ENCODE peak calls at places on chromosomes 6 and 20, in ten cellular contexts. One of them, this sample, is unnamed.
A peak's percentile ranks its signal among the peaks of the same experiment; 100 is the strongest.

GRCh38 chr6:152453421-152453820 is 183.7 kb downstream of the SYNE1 start:
- DNase-seq in psoas muscle: no peak
- DNase-seq in GM23248: no peak
- DNase-seq in SW 1271: no peak
- DNase-seq in H9: no peak
- DNase-seq in D341Med: no peak
- DNase-seq in NCI-H1092 treated with DMSO at 0.1 percent for 48 hours: no peak
- DNase-seq in mucosa of descending colon: no peak
- DNase-seq in NCI-H2029: no peak
- DNase-seq in adipocyte: no peak
- DNase-seq in this sample: no peak

GRCh38 chr20:18057106-18057993 is at the start of gene OVOL2:
- DNase-seq in psoas muscle: peak; percentile 16
- DNase-seq in GM23248: peak; percentile 12
- DNase-seq in SW 1271: no peak
- DNase-seq in H9: peak; percentile 88
- DNase-seq in D341Med: peak; percentile 56
- DNase-seq in NCI-H1092 treated with DMSO at 0.1 percent for 48 hours: peak; percentile 35
- DNase-seq in mucosa of descending colon: peak; percentile 92
- DNase-seq in NCI-H2029: peak; percentile 83
- DNase-seq in adipocyte: no peak
- DNase-seq in this sample: no peak

GRCh38 chr6:133298335-133298734 is 57.2 kb downstream of the EYA4 start:
- DNase-seq in psoas muscle: no peak
- DNase-seq in GM23248: no peak
- DNase-seq in SW 1271: no peak
- DNase-seq in H9: no peak
- DNase-seq in D341Med: no peak
- DNase-seq in NCI-H1092 treated with DMSO at 0.1 percent for 48 hours: no peak
- DNase-seq in mucosa of descending colon: no peak
- DNase-seq in NCI-H2029: no peak
- DNase-seq in adipocyte: no peak
- DNase-seq in this sample: no peak

GRCh38 chr20:45848969-45849582 is 8.1 kb downstream of the ACOT8 start:
- DNase-seq in psoas muscle: no peak
- DNase-seq in GM23248: no peak
- DNase-seq in SW 1271: no peak
- DNase-seq in H9: no peak
- DNase-seq in D341Med: no peak
- DNase-seq in NCI-H1092 treated with DMSO at 0.1 percent for 48 hours: no peak
- DNase-seq in mucosa of descending colon: no peak
- DNase-seq in NCI-H2029: no peak
- DNase-seq in adipocyte: no peak
- DNase-seq in this sample: no peak

GRCh38 chr6:158068156-158068892 is 86.7 kb downstream of the SYNJ2 start:
- DNase-seq in psoas muscle: no peak
- DNase-seq in GM23248: no peak
- DNase-seq in SW 1271: no peak
- DNase-seq in H9: no peak
- DNase-seq in D341Med: no peak
- DNase-seq in NCI-H1092 treated with DMSO at 0.1 percent for 48 hours: no peak
- DNase-seq in mucosa of descending colon: no peak
- DNase-seq in NCI-H2029: no peak
- DNase-seq in adipocyte: no peak
- DNase-seq in this sample: no peak

GRCh38 chr6:24898607-24899133 is 37.1 kb downstream of the RIPOR2 start:
- DNase-seq in psoas muscle: no peak
- DNase-seq in GM23248: no peak
- DNase-seq in SW 1271: no peak
- DNase-seq in H9: no peak
- DNase-seq in D341Med: no peak
- DNase-seq in NCI-H1092 treated with DMSO at 0.1 percent for 48 hours: no peak
- DNase-seq in mucosa of descending colon: no peak
- DNase-seq in NCI-H2029: no peak
- DNase-seq in adipocyte: no peak
- DNase-seq in this sample: no peak

GRCh38 chr6:143822584-143823024 is 20.5 kb upstream of the LTV1 start:
- DNase-seq in psoas muscle: no peak
- DNase-seq in GM23248: peak; percentile 37
- DNase-seq in SW 1271: no peak
- DNase-seq in H9: no peak
- DNase-seq in D341Med: no peak
- DNase-seq in NCI-H1092 treated with DMSO at 0.1 percent for 48 hours: no peak
- DNase-seq in mucosa of descending colon: no peak
- DNase-seq in NCI-H2029: no peak
- DNase-seq in adipocyte: peak; percentile 37
- DNase-seq in this sample: no peak

GRCh38 chr6:133646021-133646682 is 242.8 kb upstream of the TCF21 start:
- DNase-seq in psoas muscle: no peak
- DNase-seq in GM23248: peak; percentile 80
- DNase-seq in SW 1271: peak; percentile 0
- DNase-seq in H9: no peak
- DNase-seq in D341Med: no peak
- DNase-seq in NCI-H1092 treated with DMSO at 0.1 percent for 48 hours: no peak
- DNase-seq in mucosa of descending colon: no peak
- DNase-seq in NCI-H2029: no peak
- DNase-seq in adipocyte: peak; percentile 82
- DNase-seq in this sample: no peak

GRCh38 chr20:49585585-49586245 is 17.8 kb upstream of the PTGIS start:
- DNase-seq in psoas muscle: no peak
- DNase-seq in GM23248: peak; percentile 35
- DNase-seq in SW 1271: no peak
- DNase-seq in H9: no peak
- DNase-seq in D341Med: no peak
- DNase-seq in NCI-H1092 treated with DMSO at 0.1 percent for 48 hours: no peak
- DNase-seq in mucosa of descending colon: no peak
- DNase-seq in NCI-H2029: no peak
- DNase-seq in adipocyte: peak; percentile 54
- DNase-seq in this sample: no peak

GRCh38 chr6:26216886-26217713 is 129.9 kb downstream of the HFE start:
- DNase-seq in psoas muscle: peak; percentile 75
- DNase-seq in GM23248: peak; percentile 92
- DNase-seq in SW 1271: no peak
- DNase-seq in H9: peak; percentile 88
- DNase-seq in D341Med: peak; percentile 70
- DNase-seq in NCI-H1092 treated with DMSO at 0.1 percent for 48 hours: peak; percentile 89
- DNase-seq in mucosa of descending colon: peak; percentile 93
- DNase-seq in NCI-H2029: peak; percentile 97
- DNase-seq in adipocyte: peak; percentile 96
- DNase-seq in this sample: peak; percentile 88

GRCh38 chr6:132456700-132457143 is 55.4 kb upstream of the MOXD1 start:
- DNase-seq in psoas muscle: peak; percentile 21
- DNase-seq in GM23248: peak; percentile 73
- DNase-seq in SW 1271: no peak
- DNase-seq in H9: no peak
- DNase-seq in D341Med: no peak
- DNase-seq in NCI-H1092 treated with DMSO at 0.1 percent for 48 hours: no peak
- DNase-seq in mucosa of descending colon: peak; percentile 15
- DNase-seq in NCI-H2029: no peak
- DNase-seq in adipocyte: no peak
- DNase-seq in this sample: peak; percentile 66

GRCh38 chr6:110181131-110182027 is 1.2 kb downstream of the CDC40 start:
- DNase-seq in psoas muscle: no peak
- DNase-seq in GM23248: peak; percentile 58
- DNase-seq in SW 1271: no peak
- DNase-seq in H9: no peak
- DNase-seq in D341Med: no peak
- DNase-seq in NCI-H1092 treated with DMSO at 0.1 percent for 48 hours: no peak
- DNase-seq in mucosa of descending colon: no peak
- DNase-seq in NCI-H2029: no peak
- DNase-seq in adipocyte: peak; percentile 11
- DNase-seq in this sample: no peak

GRCh38 chr6:20978176-20978614 is 443.9 kb downstream of the CDKAL1 start:
- DNase-seq in psoas muscle: no peak
- DNase-seq in GM23248: peak; percentile 83
- DNase-seq in SW 1271: no peak
- DNase-seq in H9: no peak
- DNase-seq in D341Med: no peak
- DNase-seq in NCI-H1092 treated with DMSO at 0.1 percent for 48 hours: no peak
- DNase-seq in mucosa of descending colon: no peak
- DNase-seq in NCI-H2029: no peak
- DNase-seq in adipocyte: peak; percentile 65
- DNase-seq in this sample: no peak

GRCh38 chr6:36692220-36692619 is 5.4 kb upstream of the RAB44 start:
- DNase-seq in psoas muscle: no peak
- DNase-seq in GM23248: no peak
- DNase-seq in SW 1271: no peak
- DNase-seq in H9: no peak
- DNase-seq in D341Med: no peak
- DNase-seq in NCI-H1092 treated with DMSO at 0.1 percent for 48 hours: no peak
- DNase-seq in mucosa of descending colon: peak; percentile 69
- DNase-seq in NCI-H2029: no peak
- DNase-seq in adipocyte: no peak
- DNase-seq in this sample: no peak

GRCh38 chr20:60049601-60050000 is 91.4 kb downstream of the CDH26 start:
- DNase-seq in psoas muscle: no peak
- DNase-seq in GM23248: peak; percentile 17
- DNase-seq in SW 1271: no peak
- DNase-seq in H9: no peak
- DNase-seq in D341Med: no peak
- DNase-seq in NCI-H1092 treated with DMSO at 0.1 percent for 48 hours: no peak
- DNase-seq in mucosa of descending colon: no peak
- DNase-seq in NCI-H2029: no peak
- DNase-seq in adipocyte: no peak
- DNase-seq in this sample: no peak

GRCh38 chr6:31639449-31639861 is 13.0 kb downstream of the BAG6 start:
- DNase-seq in psoas muscle: no peak
- DNase-seq in GM23248: peak; percentile 82
- DNase-seq in SW 1271: no peak
- DNase-seq in H9: no peak
- DNase-seq in D341Med: no peak
- DNase-seq in NCI-H1092 treated with DMSO at 0.1 percent for 48 hours: no peak
- DNase-seq in mucosa of descending colon: no peak
- DNase-seq in NCI-H2029: no peak
- DNase-seq in adipocyte: peak; percentile 23
- DNase-seq in this sample: no peak

GRCh38 chr6:128246472-128246871 is 273.9 kb downstream of the PTPRK start:
- DNase-seq in psoas muscle: no peak
- DNase-seq in GM23248: no peak
- DNase-seq in SW 1271: no peak
- DNase-seq in H9: no peak
- DNase-seq in D341Med: no peak
- DNase-seq in NCI-H1092 treated with DMSO at 0.1 percent for 48 hours: no peak
- DNase-seq in mucosa of descending colon: no peak
- DNase-seq in NCI-H2029: no peak
- DNase-seq in adipocyte: no peak
- DNase-seq in this sample: no peak

GRCh38 chr6:90256698-90257485 is 39.8 kb downstream of the BACH2 start:
- DNase-seq in psoas muscle: no peak
- DNase-seq in GM23248: peak; percentile 77
- DNase-seq in SW 1271: no peak
- DNase-seq in H9: no peak
- DNase-seq in D341Med: no peak
- DNase-seq in NCI-H1092 treated with DMSO at 0.1 percent for 48 hours: no peak
- DNase-seq in mucosa of descending colon: no peak
- DNase-seq in NCI-H2029: no peak
- DNase-seq in adipocyte: peak; percentile 4
- DNase-seq in this sample: no peak

GRCh38 chr20:23636182-23636907 is 1.4 kb downstream of the CST3 start:
- DNase-seq in psoas muscle: no peak
- DNase-seq in GM23248: peak; percentile 46
- DNase-seq in SW 1271: no peak
- DNase-seq in H9: no peak
- DNase-seq in D341Med: no peak
- DNase-seq in NCI-H1092 treated with DMSO at 0.1 percent for 48 hours: no peak
- DNase-seq in mucosa of descending colon: no peak
- DNase-seq in NCI-H2029: no peak
- DNase-seq in adipocyte: no peak
- DNase-seq in this sample: no peak

GRCh38 chr6:164108869-164109769 is 694.6 kb downstream of the QKI start:
- DNase-seq in psoas muscle: peak; percentile 92
- DNase-seq in GM23248: peak; percentile 35
- DNase-seq in SW 1271: no peak
- DNase-seq in H9: no peak
- DNase-seq in D341Med: no peak
- DNase-seq in NCI-H1092 treated with DMSO at 0.1 percent for 48 hours: no peak
- DNase-seq in mucosa of descending colon: no peak
- DNase-seq in NCI-H2029: peak; percentile 66
- DNase-seq in adipocyte: no peak
- DNase-seq in this sample: peak; percentile 92

GRCh38 chr6:129113637-129114036 is 230.7 kb downstream of the LAMA2 start:
- DNase-seq in psoas muscle: no peak
- DNase-seq in GM23248: no peak
- DNase-seq in SW 1271: no peak
- DNase-seq in H9: no peak
- DNase-seq in D341Med: no peak
- DNase-seq in NCI-H1092 treated with DMSO at 0.1 percent for 48 hours: no peak
- DNase-seq in mucosa of descending colon: no peak
- DNase-seq in NCI-H2029: no peak
- DNase-seq in adipocyte: no peak
- DNase-seq in this sample: no peak

GRCh38 chr20:53923745-53924369 is 146.5 kb downstream of the BCAS1 start:
- DNase-seq in psoas muscle: no peak
- DNase-seq in GM23248: no peak
- DNase-seq in SW 1271: no peak
- DNase-seq in H9: no peak
- DNase-seq in D341Med: no peak
- DNase-seq in NCI-H1092 treated with DMSO at 0.1 percent for 48 hours: no peak
- DNase-seq in mucosa of descending colon: no peak
- DNase-seq in NCI-H2029: no peak
- DNase-seq in adipocyte: no peak
- DNase-seq in this sample: no peak

GRCh38 chr6:1109134-1109533 is 202.8 kb upstream of the FOXQ1 start:
- DNase-seq in psoas muscle: no peak
- DNase-seq in GM23248: no peak
- DNase-seq in SW 1271: no peak
- DNase-seq in H9: no peak
- DNase-seq in D341Med: no peak
- DNase-seq in NCI-H1092 treated with DMSO at 0.1 percent for 48 hours: no peak
- DNase-seq in mucosa of descending colon: no peak
- DNase-seq in NCI-H2029: no peak
- DNase-seq in adipocyte: no peak
- DNase-seq in this sample: no peak

GRCh38 chr6:10272591-10272990 is 142.3 kb downstream of the TFAP2A start:
- DNase-seq in psoas muscle: no peak
- DNase-seq in GM23248: peak; percentile 30
- DNase-seq in SW 1271: no peak
- DNase-seq in H9: no peak
- DNase-seq in D341Med: no peak
- DNase-seq in NCI-H1092 treated with DMSO at 0.1 percent for 48 hours: no peak
- DNase-seq in mucosa of descending colon: no peak
- DNase-seq in NCI-H2029: no peak
- DNase-seq in adipocyte: peak; percentile 42
- DNase-seq in this sample: no peak

GRCh38 chr6:140130074-140130473 is 755.6 kb upstream of the CITED2 start:
- DNase-seq in psoas muscle: no peak
- DNase-seq in GM23248: no peak
- DNase-seq in SW 1271: no peak
- DNase-seq in H9: no peak
- DNase-seq in D341Med: no peak
- DNase-seq in NCI-H1092 treated with DMSO at 0.1 percent for 48 hours: no peak
- DNase-seq in mucosa of descending colon: no peak
- DNase-seq in NCI-H2029: no peak
- DNase-seq in adipocyte: no peak
- DNase-seq in this sample: no peak

GRCh38 chr6:129923520-129923919 is 62.4 kb upstream of the TMEM244 start:
- DNase-seq in psoas muscle: no peak
- DNase-seq in GM23248: peak; percentile 76
- DNase-seq in SW 1271: no peak
- DNase-seq in H9: no peak
- DNase-seq in D341Med: no peak
- DNase-seq in NCI-H1092 treated with DMSO at 0.1 percent for 48 hours: no peak
- DNase-seq in mucosa of descending colon: no peak
- DNase-seq in NCI-H2029: no peak
- DNase-seq in adipocyte: peak; percentile 68
- DNase-seq in this sample: no peak

GRCh38 chr6:2433686-2434085 is 188.3 kb upstream of the GMDS start:
- DNase-seq in psoas muscle: no peak
- DNase-seq in GM23248: no peak
- DNase-seq in SW 1271: no peak
- DNase-seq in H9: no peak
- DNase-seq in D341Med: no peak
- DNase-seq in NCI-H1092 treated with DMSO at 0.1 percent for 48 hours: no peak
- DNase-seq in mucosa of descending colon: no peak
- DNase-seq in NCI-H2029: no peak
- DNase-seq in adipocyte: no peak
- DNase-seq in this sample: no peak

This sample was measured in Right ventricle myocardium superior.